ENCODE peak calls at places on chromosomes 2 and 18, in five cellular contexts. One of them, this sample, is unnamed.

GRCh38 chr2:54455584-54456525 is at the start of gene SPTBN1:
- DNase-seq in transverse colon: peak
- DNase-seq in EL: peak
- DNase-seq in effector CD4-positive, alpha-beta T cell: no peak
- DNase-seq in T-cell: peak
- DNase-seq in this sample: peak

GRCh38 chr2:140657657-140658056 is 1473.2 kb downstream of the LRP1B start:
- DNase-seq in EL: no peak
- DNase-seq in effector CD4-positive, alpha-beta T cell: no peak
- DNase-seq in transverse colon: no peak
- DNase-seq in T-cell: no peak
- DNase-seq in this sample: no peak

GRCh38 chr2:120465989-120466703 is 120.2 kb downstream of the INHBB start:
- DNase-seq in EL: no peak
- DNase-seq in effector CD4-positive, alpha-beta T cell: no peak
- DNase-seq in T-cell: no peak
- DNase-seq in transverse colon: no peak
- DNase-seq in this sample: no peak

GRCh38 chr18:57776354-57776753 is 26.8 kb downstream of the ATP8B1 start:
- DNase-seq in transverse colon: no peak
- DNase-seq in T-cell: no peak
- DNase-seq in EL: no peak
- DNase-seq in effector CD4-positive, alpha-beta T cell: no peak
- DNase-seq in this sample: peak

GRCh38 chr18:2850816-2851215 is 4.0 kb downstream of the EMILIN2 start:
- DNase-seq in transverse colon: no peak
- DNase-seq in EL: peak
- DNase-seq in effector CD4-positive, alpha-beta T cell: no peak
- DNase-seq in T-cell: no peak
- DNase-seq in this sample: peak

GRCh38 chr2:183803596-183803995 is 679.4 kb downstream of the NUP35 start:
- DNase-seq in EL: no peak
- DNase-seq in T-cell: no peak
- DNase-seq in effector CD4-positive, alpha-beta T cell: no peak
- DNase-seq in transverse colon: no peak
- DNase-seq in this sample: no peak

GRCh38 chr2:77720115-77720514 is 197.9 kb upstream of the LRRTM4 start:
- DNase-seq in T-cell: no peak
- DNase-seq in transverse colon: no peak
- DNase-seq in effector CD4-positive, alpha-beta T cell: no peak
- DNase-seq in EL: no peak
- DNase-seq in this sample: no peak

GRCh38 chr18:58359226-58360019 is 269.5 kb downstream of the ALPK2 start:
- DNase-seq in effector CD4-positive, alpha-beta T cell: no peak
- DNase-seq in transverse colon: no peak
- DNase-seq in T-cell: no peak
- DNase-seq in EL: peak
- DNase-seq in this sample: peak

GRCh38 chr2:110679337-110679707 is 1.5 kb upstream of the BUB1 start:
- DNase-seq in EL: peak
- DNase-seq in effector CD4-positive, alpha-beta T cell: no peak
- DNase-seq in transverse colon: no peak
- DNase-seq in T-cell: no peak
- DNase-seq in this sample: no peak

GRCh38 chr2:62663443-62663842 is 42.1 kb upstream of the EHBP1 start:
- DNase-seq in EL: peak
- DNase-seq in T-cell: no peak
- DNase-seq in transverse colon: no peak
- DNase-seq in effector CD4-positive, alpha-beta T cell: no peak
- DNase-seq in this sample: no peak